ENCODE peak calls at places on chromosomes 16 and 17, in six cellular contexts. D is A549, R is stomach, Y is uterus, L is breast epithelium, N is IMR-90. M is an unnamed sample.

GRCh38 chr16:69595127-69596036 is 29.6 kb downstream of the NFAT5 start:
- DNase-seq in D (peak), R (no peak), Y (no peak), L (no peak), N (peak), M (no peak)

GRCh38 chr17:82963104-82963950 is 116.1 kb upstream of the METRNL start:
- DNase-seq in D (peak), R (peak), Y (peak), L (peak), N (peak), M (no peak)

GRCh38 chr17:30389755-30390300 is 11.1 kb downstream of the CPD start:
- DNase-seq in D (peak), R (no peak), Y (no peak), L (no peak), N (no peak), M (no peak)

GRCh38 chr17:56658648-56659047 is 65.1 kb downstream of the NOG start:
- DNase-seq in D (no peak), R (no peak), Y (no peak), L (no peak), N (no peak), M (peak)

GRCh38 chr17:20987511-20987910 is 55.3 kb downstream of the USP22 start:
- DNase-seq in D (no peak), R (no peak), Y (no peak), L (no peak), N (no peak), M (no peak)

GRCh38 chr16:81752225-81752875 is 26.7 kb upstream of the PLCG2 start:
- DNase-seq in D (no peak), R (peak), Y (no peak), L (no peak), N (no peak), M (no peak)

GRCh38 chr17:28862497-28862896 is 7.7 kb downstream of the ERAL1 start:
- DNase-seq in D (no peak), R (no peak), Y (no peak), L (no peak), N (no peak), M (no peak)

GRCh38 chr16:75025766-75026165 is 26.9 kb downstream of the ZNRF1 start:
- DNase-seq in D (no peak), R (no peak), Y (peak), L (no peak), N (peak), M (no peak)

GRCh38 chr16:58329147-58329546 is 34.3 kb upstream of the PRSS54 start:
- DNase-seq in D (no peak), R (no peak), Y (no peak), L (no peak), N (peak), M (no peak)

GRCh38 chr17:15892679-15893332 is 52.1 kb upstream of the ADORA2B start:
- DNase-seq in D (peak), R (no peak), Y (no peak), L (no peak), N (peak), M (no peak)

GRCh38 chr16:14309001-14309886 is 238.1 kb downstream of the MRTFB start:
- DNase-seq in D (no peak), R (peak), Y (no peak), L (peak), N (peak), M (no peak)

GRCh38 chr17:66673668-66674276 is 161.1 kb upstream of the CACNG5 start:
- DNase-seq in D (peak), R (peak), Y (peak), L (no peak), N (peak), M (peak)

GRCh38 chr17:38545531-38546225 is 60.1 kb downstream of the SRCIN1 start:
- DNase-seq in D (no peak), R (no peak), Y (no peak), L (no peak), N (no peak), M (no peak)

GRCh38 chr17:65538679-65539529 is 22.5 kb downstream of the AXIN2 start:
- DNase-seq in D (no peak), R (no peak), Y (no peak), L (no peak), N (no peak), M (no peak)

GRCh38 chr16:88116121-88116900 is 165.1 kb downstream of the BANP start:
- DNase-seq in D (no peak), R (no peak), Y (no peak), L (no peak), N (peak), M (no peak)

GRCh38 chr16:83273504-83274173 is 534.1 kb upstream of the HSBP1 start:
- DNase-seq in D (no peak), R (no peak), Y (no peak), L (no peak), N (no peak), M (no peak)

GRCh38 chr16:86668136-86668535 is 89.8 kb downstream of the FOXL1 start:
- DNase-seq in D (peak), R (no peak), Y (no peak), L (no peak), N (peak), M (no peak)

GRCh38 chr16:4318171-4318910 is 2.5 kb downstream of the GLIS2 start:
- DNase-seq in D (no peak), R (no peak), Y (no peak), L (no peak), N (no peak), M (no peak)

GRCh38 chr16:71693168-71693567 is 31.3 kb downstream of the PHLPP2 start:
- DNase-seq in D (no peak), R (no peak), Y (no peak), L (no peak), N (no peak), M (no peak)

GRCh38 chr16:49461517-49461951 is 87.9 kb downstream of the C16orf78 start:
- DNase-seq in D (no peak), R (peak), Y (no peak), L (no peak), N (no peak), M (no peak)

GRCh38 chr16:15816228-15816627 is 40.6 kb downstream of the MYH11 start:
- DNase-seq in D (no peak), R (no peak), Y (no peak), L (no peak), N (no peak), M (no peak)

GRCh38 chr17:67829331-67829730 is 4.0 kb downstream of the BPTF start:
- DNase-seq in D (no peak), R (no peak), Y (no peak), L (no peak), N (no peak), M (no peak)

GRCh38 chr17:75639771-75640555 is 6.7 kb downstream of the SMIM5 start:
- DNase-seq in D (no peak), R (peak), Y (no peak), L (peak), N (no peak), M (no peak)

GRCh38 chr16:30660424-30661251 is 2.4 kb downstream of the FBRS start:
- DNase-seq in D (no peak), R (no peak), Y (no peak), L (no peak), N (peak), M (no peak)

GRCh38 chr16:21611546-21612384 is 12.4 kb downstream of the METTL9 start:
- DNase-seq in D (no peak), R (no peak), Y (no peak), L (no peak), N (no peak), M (no peak)

GRCh38 chr17:50261051-50261915 is 13.0 kb upstream of the TMEM92 start:
- DNase-seq in D (no peak), R (no peak), Y (no peak), L (peak), N (no peak), M (no peak)

GRCh38 chr17:27473748-27474609 is 17.7 kb downstream of the KSR1 start:
- DNase-seq in D (no peak), R (peak), Y (peak), L (no peak), N (no peak), M (no peak)
- TF ChIP-seq POLR2A in D (no peak), R (no peak), Y (no peak), L (no peak), N (no peak), M (no peak)

GRCh38 chr16:2829501-2830354 is at the start of gene ZG16B:
- DNase-seq in D (no peak), R (peak), Y (no peak), L (peak), N (no peak), M (no peak)
- TF ChIP-seq POLR2A in D (no peak), R (no peak), Y (no peak), L (no peak), N (no peak), M (no peak)

GRCh38 chr17:7840441-7840840 is 6.4 kb downstream of the KDM6B start:
- DNase-seq in D (no peak), R (no peak), Y (no peak), L (no peak), N (no peak), M (no peak)
- TF ChIP-seq POLR2A in D (no peak), R (no peak), Y (no peak), L (no peak), N (peak), M (no peak)

GRCh38 chr16:1828645-1829410 is 1.8 kb downstream of the FAHD1 start:
- DNase-seq in D (no peak), R (no peak), Y (no peak), L (no peak), N (no peak), M (no peak)

GRCh38 chr16:1830213-1830612 is 3.2 kb downstream of the FAHD1 start:
- DNase-seq in D (no peak), R (peak), Y (no peak), L (no peak), N (no peak), M (no peak)

GRCh38 chr16:1831537-1832075 is 4.6 kb downstream of the FAHD1 start:
- DNase-seq in D (no peak), R (no peak), Y (no peak), L (no peak), N (no peak), M (no peak)

GRCh38 chr16:1834096-1834495 is 7.1 kb downstream of the FAHD1 start:
- DNase-seq in D (no peak), R (no peak), Y (no peak), L (no peak), N (no peak), M (no peak)

DNA sequence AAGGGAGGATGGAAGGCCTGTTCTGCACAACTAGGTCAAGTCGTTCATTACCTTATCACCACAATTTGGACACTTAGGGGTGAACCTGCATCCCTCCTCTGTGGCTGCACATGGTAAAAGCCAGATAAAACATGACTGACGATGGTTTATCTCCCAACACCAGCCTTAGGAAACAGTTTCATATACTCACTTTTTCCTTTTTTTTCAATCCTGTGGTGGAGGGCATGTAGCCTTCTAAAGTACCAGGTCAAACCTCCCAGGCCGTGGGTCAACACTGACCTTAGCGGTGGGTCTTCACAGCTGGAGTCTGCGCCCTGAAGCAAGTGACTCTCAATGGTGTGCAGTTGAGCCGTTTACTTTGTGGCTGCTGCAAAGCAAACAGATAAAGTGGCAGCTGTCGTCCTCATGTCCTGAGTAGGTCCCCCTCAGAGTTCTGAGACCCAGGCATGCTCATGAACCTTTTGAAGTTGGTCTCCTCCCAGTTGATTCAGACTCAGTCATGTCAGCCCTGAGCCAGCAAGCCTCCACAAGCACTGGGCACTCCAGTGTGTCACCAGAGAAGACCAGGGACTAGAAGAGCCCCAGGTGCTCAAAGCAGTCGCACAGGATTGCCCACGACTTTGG is 5.9 kb downstream of the FAHD1 start:
- DNase-seq in D (no peak), R (no peak), Y (no peak), L (no peak), N (no peak), M (no peak)
- TF ChIP-seq POLR2A in D (no peak), R (no peak), Y (no peak), L (no peak), N (no peak), M (no peak)

DNA sequence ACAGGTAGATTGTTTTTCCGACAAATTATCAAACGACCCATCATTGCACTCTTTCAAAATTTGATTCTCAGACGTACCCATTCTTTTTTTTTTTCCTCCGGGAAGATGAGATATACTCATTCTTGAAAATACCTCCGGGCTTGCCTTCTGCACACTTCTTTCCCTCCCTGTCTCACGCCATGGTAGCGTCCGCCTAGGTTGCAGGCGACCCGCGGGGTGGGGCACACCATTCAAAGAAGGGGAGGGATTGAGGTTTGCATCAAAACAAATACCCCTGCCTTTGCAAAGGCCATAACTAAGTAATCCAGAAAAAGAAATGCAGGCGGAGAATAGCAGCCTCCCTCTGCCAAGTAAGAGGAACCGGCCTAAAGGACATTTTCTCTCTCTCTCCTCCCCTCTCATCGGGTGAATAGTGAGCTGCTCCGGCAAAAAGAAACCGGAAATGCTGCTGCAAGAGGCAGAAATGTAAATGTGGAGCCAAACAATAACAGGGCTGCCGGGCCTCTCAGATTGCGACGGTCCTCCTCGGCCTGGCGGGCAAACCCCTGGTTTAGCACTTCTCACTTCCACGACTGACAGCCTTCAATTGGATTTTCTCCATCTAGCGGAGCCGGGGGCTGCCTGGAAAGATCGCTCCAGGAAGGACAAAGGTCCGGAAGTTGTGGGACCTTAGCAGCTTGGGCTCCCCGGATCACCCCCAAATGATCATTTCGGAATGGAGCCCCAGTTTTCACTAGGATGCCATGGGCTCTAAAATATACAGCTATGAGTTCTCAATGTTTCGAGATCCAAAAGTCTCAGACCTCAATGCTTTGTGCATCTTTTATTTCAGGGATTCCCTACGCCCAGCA is 844 bp downstream of the TP53 start:
- DNase-seq in D (peak), R (peak), Y (peak), L (peak), N (peak), M (no peak)
- TF ChIP-seq POLR2A in D (peak), R (no peak), Y (peak), L (peak), N (peak), M (peak)

GRCh38 chr16:85601730-85602401 is 11.3 kb upstream of the GSE1 start:
- DNase-seq in D (no peak), R (peak), Y (no peak), L (no peak), N (peak), M (no peak)

GRCh38 chr16:85604145-85604705 is 8.9 kb upstream of the GSE1 start:
- DNase-seq in D (no peak), R (no peak), Y (no peak), L (no peak), N (no peak), M (no peak)

GRCh38 chr16:85602402-85602801 is 10.7 kb upstream of the GSE1 start:
- DNase-seq in D (no peak), R (no peak), Y (no peak), L (no peak), N (no peak), M (no peak)

GRCh38 chr16:85600905-85601639 is 12.1 kb upstream of the GSE1 start:
- DNase-seq in D (no peak), R (no peak), Y (peak), L (no peak), N (no peak), M (no peak)

DNA sequence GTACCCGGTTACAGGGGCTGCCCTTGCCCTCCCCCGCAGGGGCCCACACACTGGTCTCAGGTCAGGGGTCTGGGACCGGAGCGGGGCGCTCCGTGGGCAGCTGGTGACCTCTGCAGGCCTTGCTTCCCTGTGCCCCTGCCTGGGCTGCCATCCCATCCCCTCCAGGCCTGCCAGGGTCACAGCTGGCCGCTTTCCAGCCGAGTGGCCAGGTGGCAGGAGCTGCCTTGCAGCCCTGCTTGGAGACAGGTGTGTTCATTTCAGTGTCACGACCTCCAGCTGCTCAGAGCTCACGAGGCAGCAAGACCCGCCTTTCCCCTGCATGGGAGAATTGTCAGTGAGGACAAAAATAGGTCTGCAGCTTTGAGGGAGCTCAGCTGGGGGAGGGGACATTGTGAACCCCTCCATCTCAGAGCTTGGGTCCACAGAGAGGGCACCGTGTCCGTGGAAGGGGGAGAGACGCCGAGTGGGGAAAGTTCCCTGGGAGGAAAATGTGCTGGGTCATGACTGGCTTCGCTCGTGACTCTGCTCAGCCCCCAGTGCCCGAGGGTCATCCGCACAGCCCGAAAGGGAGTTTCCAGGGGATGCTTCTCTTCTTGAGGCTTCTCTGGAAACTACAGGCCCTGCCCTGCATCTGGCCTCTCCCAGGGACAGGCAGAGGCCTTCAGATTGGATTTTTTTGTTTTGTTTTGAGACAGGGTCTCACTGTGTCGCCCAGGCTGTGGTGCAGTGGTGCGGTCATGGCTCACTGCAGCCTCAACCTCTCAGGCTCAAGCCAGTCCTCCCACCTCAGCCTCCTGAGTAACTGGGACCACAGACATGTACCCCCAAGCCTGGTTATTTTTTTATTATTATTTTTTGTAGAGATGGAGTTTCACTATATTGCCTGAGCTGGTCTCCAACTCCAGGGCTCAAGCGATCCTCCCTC is 10.0 kb upstream of the GSE1 start:
- DNase-seq in D (no peak), R (peak), Y (no peak), L (no peak), N (no peak), M (no peak)
- TF ChIP-seq POLR2A in D (no peak), R (no peak), Y (no peak), L (no peak), N (no peak), M (no peak)

GRCh38 chr17:5911919-5912318 is 158.3 kb upstream of the WSCD1 start:
- DNase-seq in D (no peak), R (no peak), Y (no peak), L (no peak), N (no peak), M (no peak)

GRCh38 chr17:5912927-5913565 is 157.1 kb upstream of the WSCD1 start:
- DNase-seq in D (no peak), R (no peak), Y (no peak), L (no peak), N (no peak), M (no peak)

GRCh38 chr17:5913641-5914040 is 156.5 kb upstream of the WSCD1 start:
- DNase-seq in D (no peak), R (no peak), Y (no peak), L (no peak), N (no peak), M (no peak)

GRCh38 chr17:5919104-5919503 is 151.1 kb upstream of the WSCD1 start:
- DNase-seq in D (no peak), R (no peak), Y (no peak), L (no peak), N (no peak), M (no peak)

DNA sequence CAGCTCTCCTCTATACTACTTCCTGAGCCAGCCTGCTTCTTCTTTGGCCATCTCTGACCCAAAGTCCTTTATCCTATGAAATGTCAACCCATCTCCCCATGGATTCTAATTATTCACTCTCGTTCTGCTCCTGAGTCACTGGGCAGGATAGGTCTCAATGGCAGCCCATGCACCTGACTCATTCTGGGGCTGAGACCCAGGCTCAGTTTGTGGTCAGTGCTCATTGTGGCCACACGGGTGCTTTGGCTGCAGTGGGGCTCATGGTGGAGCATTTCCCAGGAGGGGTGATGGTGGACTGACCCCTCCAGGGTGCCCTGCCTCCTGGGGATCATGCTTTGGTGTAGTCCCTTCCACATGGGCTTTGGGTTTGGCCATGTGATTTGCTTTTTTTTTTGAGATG is 154.8 kb upstream of the WSCD1 start:
- DNase-seq in D (no peak), R (no peak), Y (no peak), L (no peak), N (no peak), M (no peak)
- TF ChIP-seq POLR2A in D (no peak), R (no peak), Y (no peak), L (no peak), N (no peak), M (no peak)

M was measured in H54.